ENCODE peak calls at places on chromosomes 4 and X, in five cellular contexts. I, D, U, A and T are unnamed samples.

GRCh38 chrX:48513670-48514069 is 4.9 kb downstream of the PORCN start:
- DNase-seq in D (no peak), A (peak; percentile 51), I (no peak), U (no peak), T (no peak)

GRCh38 chr4:52051213-52051614 is at the start of gene SPATA18:
- DNase-seq in D (no peak), A (no peak), U (no peak), I (peak; percentile 62), T (peak; percentile 45)

GRCh38 chr4:43066415-43066814 is 173.9 kb downstream of the GRXCR1 start:
- DNase-seq in I (no peak), D (no peak), U (no peak), A (no peak), T (no peak)

GRCh38 chrX:139199945-139200344 is 330.6 kb upstream of the F9 start:
- DNase-seq in U (no peak), A (no peak), I (no peak), D (no peak), T (no peak)

GRCh38 chr4:53009824-53010223 is 147.7 kb downstream of the RASL11B start:
- DNase-seq in D (no peak), I (no peak), A (no peak), U (no peak), T (no peak)

GRCh38 chr4:185933078-185933581 is 121.1 kb upstream of the SORBS2 start:
- DNase-seq in A (peak; percentile 52), U (no peak), I (no peak), D (no peak), T (no peak)

GRCh38 chrX:27840881-27841280 is 33.1 kb downstream of the MAGEB10 start:
- DNase-seq in I (no peak), U (no peak), A (no peak), D (no peak), T (no peak)

GRCh38 chr4:177302371-177303100 is 7.1 kb upstream of the NEIL3 start:
- DNase-seq in I (no peak), U (no peak), D (no peak), A (no peak), T (no peak)

GRCh38 chr4:93617596-93617995 is 211.0 kb upstream of the ATOH1 start:
- DNase-seq in U (no peak), A (no peak), I (no peak), D (no peak), T (no peak)

GRCh38 chrX:119272882-119273806 is 37.1 kb downstream of the PGRMC1 start:
- DNase-seq in U (no peak), A (no peak), D (no peak), I (no peak), T (no peak)

GRCh38 chr4:90403781-90404180 is 276.6 kb downstream of the CCSER1 start:
- DNase-seq in D (no peak), U (no peak), I (no peak), A (no peak), T (no peak)

GRCh38 chrX:118128724-118129123 is 12.1 kb upstream of the KLHL13 start:
- DNase-seq in U (no peak), A (no peak), D (no peak), I (no peak), T (no peak)

GRCh38 chr4:30718021-30718888 is 1.9 kb upstream of the PCDH7 start:
- DNase-seq in D (no peak), A (peak; percentile 37), U (no peak), I (no peak), T (peak; percentile 80)

DNA sequence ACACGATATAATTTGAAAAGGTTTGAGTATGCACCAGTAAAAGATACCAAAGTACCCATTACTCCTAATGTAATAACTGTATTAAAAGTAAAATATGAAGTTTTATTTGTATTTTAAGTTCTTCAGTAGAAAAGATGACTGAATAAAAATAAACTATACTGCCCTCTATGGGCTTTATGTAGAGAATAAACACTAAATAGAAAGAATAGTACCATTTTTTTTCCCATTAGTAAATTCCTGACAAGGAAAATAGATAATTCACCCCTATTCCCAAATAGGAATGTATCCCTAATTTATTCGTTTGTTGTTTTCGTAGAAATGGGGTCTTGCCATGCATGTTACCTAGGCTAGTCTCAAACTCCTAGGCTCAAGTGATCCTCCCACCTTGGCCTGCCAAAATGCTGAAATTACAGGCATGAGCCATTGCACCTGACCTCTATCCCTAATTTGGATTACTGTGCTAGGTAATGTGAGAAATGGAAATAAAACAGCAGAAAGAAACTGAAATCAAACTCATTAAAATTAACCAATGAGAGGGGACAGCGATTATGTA is 73.6 kb upstream of the COX18 start:
- DNase-seq in D (no peak), U (no peak), A (no peak), I (no peak), T (no peak)
- TF ChIP-seq CTCF in D (peak; percentile 17), U (no peak), A (no peak), I (no peak), T (no peak)

DNA sequence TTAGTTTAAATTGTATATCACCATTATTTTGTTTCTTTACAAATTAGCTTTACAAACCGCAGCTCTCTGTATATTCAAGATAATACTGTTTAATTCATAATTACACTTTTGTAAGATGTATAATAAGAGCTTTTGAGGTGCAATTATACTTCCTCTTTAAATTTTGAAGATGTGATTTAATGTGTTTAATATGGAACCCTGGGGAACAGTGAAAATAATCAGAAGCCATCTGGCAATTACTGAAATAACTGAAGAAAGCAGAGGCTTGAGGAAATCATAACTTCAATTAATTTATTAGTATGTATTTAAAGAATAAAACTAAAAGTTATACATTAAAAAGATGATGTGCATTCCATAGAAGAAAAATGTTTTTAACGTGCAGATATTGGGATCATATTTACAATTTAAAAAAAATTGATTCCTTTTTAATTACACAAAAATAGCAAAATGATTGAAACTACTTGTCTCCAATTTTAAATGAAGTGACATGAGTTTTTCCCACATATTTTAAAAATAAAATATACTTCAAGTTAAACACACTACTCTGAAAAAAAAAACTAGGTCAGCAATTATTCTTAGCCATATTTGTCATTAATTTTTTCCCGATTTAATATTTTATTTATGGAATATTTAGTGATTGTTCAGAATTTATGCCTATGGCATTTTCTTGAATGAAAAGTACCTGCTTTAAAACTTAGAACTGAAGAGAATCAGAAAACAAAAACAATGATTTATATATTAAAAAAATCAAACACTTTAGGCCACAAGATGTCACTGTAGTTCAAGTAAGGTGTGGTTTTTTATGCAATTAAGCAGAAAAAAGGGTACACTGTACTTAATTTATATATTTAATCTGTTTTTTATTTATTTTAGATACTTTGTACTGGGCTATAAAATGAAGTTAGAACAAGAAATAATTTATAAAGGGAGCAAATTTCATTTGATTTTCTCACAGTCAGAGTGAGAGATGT is 942.7 kb upstream of the NDST4 start:
- DNase-seq in D (no peak), U (no peak), I (no peak), A (no peak), T (no peak)
- TF ChIP-seq CTCF in D (no peak), U (no peak), I (no peak), A (peak; percentile 23), T (peak; percentile 26)

DNA sequence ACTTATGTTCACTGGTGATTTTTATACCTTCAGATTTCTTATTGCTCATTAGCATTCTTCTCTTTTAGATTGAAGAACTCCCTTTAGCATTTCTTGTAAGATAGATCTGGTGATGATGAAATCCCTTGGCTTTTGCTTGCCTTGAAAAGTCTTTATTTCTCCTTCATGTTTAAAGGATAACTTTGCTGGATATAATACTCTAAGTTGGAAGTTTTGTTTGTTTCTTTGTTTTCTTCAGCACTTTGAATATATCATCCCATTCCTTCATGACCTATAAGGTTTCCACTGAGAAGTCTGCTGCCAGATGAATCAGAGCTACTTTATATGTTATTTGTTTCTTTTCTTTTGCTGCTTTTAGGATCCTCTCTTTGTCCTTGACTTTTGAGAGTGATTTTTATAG is 18.5 kb downstream of the CC2D2A start:
- DNase-seq in A (no peak), I (no peak), U (no peak), D (no peak), T (no peak)
- TF ChIP-seq CTCF in A (no peak), I (no peak), U (no peak), D (no peak), T (no peak)

DNA sequence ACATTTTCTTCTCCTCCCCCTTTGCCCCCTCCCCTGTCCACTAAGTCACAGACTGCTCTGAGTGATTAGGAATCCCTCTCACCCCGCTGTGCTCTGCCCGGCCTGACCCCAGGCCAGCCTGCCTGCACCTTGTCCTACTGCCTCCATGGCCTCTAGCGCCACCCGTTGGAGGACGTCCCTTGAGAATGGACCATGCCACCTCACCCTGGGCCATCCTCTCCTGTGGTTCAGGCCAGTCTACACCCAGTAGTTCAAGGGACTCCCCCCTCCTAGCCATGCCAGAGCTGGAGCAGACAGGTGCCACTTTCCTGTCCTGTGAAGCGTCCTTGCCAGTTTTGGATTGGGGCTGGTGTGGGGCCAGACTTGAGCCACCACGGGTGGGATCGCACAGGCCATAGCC is 9.7 kb upstream of the IRAK1 start:
- DNase-seq in D (no peak), U (no peak), A (no peak), I (no peak), T (no peak)
- TF ChIP-seq CTCF in D (no peak), U (no peak), A (no peak), I (no peak), T (no peak)

DNA sequence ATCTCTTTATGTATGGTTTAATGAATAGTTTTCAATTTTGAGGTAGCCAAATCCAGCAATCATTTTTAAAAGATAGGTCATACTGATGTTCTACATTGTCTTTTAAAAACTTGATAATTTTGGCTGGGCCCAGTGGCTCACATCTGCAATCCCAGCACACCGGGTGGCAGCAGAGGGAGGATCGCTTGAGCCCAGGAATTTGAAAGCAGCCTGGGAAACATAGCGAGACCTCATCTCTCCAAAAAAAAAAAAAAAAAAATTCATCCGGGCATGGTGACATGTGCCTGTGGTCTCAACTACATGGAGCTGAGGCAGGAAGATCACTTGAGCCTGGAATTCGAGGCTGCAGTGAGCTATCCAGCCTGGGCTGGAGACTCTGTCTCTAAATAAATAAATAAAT is 419.8 kb downstream of the GALNTL6 start:
- DNase-seq in A (peak; percentile 48), I (no peak), U (no peak), D (no peak), T (no peak)
- TF ChIP-seq CTCF in A (peak; percentile 64), I (no peak), U (no peak), D (no peak), T (no peak)

GRCh38 chr4:87511500-87511899 is 17.7 kb downstream of the SPARCL1 start:
- DNase-seq in I (no peak), U (no peak), A (no peak), D (no peak), T (no peak)

GRCh38 chr4:87510747-87511146 is 18.4 kb downstream of the SPARCL1 start:
- DNase-seq in U (no peak), I (no peak), D (no peak), A (no peak), T (no peak)

GRCh38 chr4:87502580-87503238 is 26.5 kb downstream of the SPARCL1 start:
- DNase-seq in U (no peak), I (no peak), A (peak; percentile 56), D (no peak), T (no peak)

GRCh38 chr4:87506974-87507701 is 22.0 kb downstream of the SPARCL1 start:
- DNase-seq in A (no peak), I (no peak), D (no peak), U (no peak), T (no peak)

DNA sequence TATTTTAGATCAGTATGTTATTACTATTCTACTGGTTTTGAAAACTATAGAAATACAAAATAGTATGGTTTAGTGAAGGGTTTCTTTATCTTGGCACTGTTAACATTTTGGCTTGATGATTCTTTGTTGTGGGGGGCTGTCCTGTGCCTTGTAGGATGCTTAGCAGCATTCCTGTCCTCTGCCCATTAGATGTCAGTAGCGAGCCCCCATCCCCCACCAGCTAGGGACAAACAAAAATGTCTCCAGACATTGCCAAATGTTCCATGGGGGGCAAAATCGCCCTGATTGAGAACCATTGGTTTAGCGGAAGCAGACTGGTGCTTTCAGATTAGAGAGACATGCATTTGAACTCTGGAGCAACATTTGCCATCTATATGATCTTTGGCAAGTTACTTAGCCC is 23.3 kb downstream of the SPARCL1 start:
- DNase-seq in D (no peak), U (no peak), A (peak; percentile 48), I (no peak), T (no peak)
- TF ChIP-seq CTCF in D (no peak), U (no peak), A (peak; percentile 66), I (no peak), T (no peak)